ENCODE peak calls at places on chromosomes 5 and 9, in five cellular contexts. D, Q, T, P and I are unnamed samples.

GRCh38 chr9:69671904-69672827 is at the start of gene APBA1:
- DNase-seq in D (no peak), P (no peak), T (peak; percentile 80), Q (peak; percentile 74), I (peak; percentile 72)

GRCh38 chr5:13278148-13278547 is 666.3 kb downstream of the DNAH5 start:
- DNase-seq in T (no peak), P (no peak), Q (peak; percentile 6), D (no peak), I (no peak)

GRCh38 chr5:163658702-163659567 is 153.5 kb downstream of the MAT2B start:
- DNase-seq in P (no peak), D (no peak), T (no peak), Q (no peak), I (peak; percentile 35)

GRCh38 chr5:89421035-89421434 is 538.1 kb upstream of the MEF2C start:
- DNase-seq in T (no peak), Q (peak; percentile 53), P (no peak), D (no peak), I (peak; percentile 10)

GRCh38 chr5:174428895-174429294 is 295.5 kb upstream of the MSX2 start:
- DNase-seq in P (no peak), D (peak; percentile 75), T (no peak), Q (no peak), I (no peak)

GRCh38 chr5:85077581-85077980 is 692.9 kb upstream of the EDIL3 start:
- DNase-seq in P (no peak), T (no peak), Q (no peak), D (no peak), I (no peak)

GRCh38 chr5:147055850-147056523 is 177.4 kb upstream of the PPP2R2B start:
- DNase-seq in D (no peak), Q (no peak), P (no peak), T (peak; percentile 66), I (no peak)

GRCh38 chr9:110620726-110621125 is 41.2 kb upstream of the SVEP1 start:
- DNase-seq in P (no peak), Q (no peak), T (no peak), D (no peak), I (no peak)

GRCh38 chr9:4260661-4261060 is 39.2 kb downstream of the GLIS3 start:
- DNase-seq in Q (no peak), P (no peak), T (no peak), D (no peak), I (no peak)

GRCh38 chr5:79612667-79613190 is 488 bp downstream of the TENT2 start:
- DNase-seq in P (no peak), Q (peak; percentile 78), D (no peak), T (no peak), I (no peak)

GRCh38 chr9:12818431-12819000 is 43.7 kb downstream of the LURAP1L start:
- DNase-seq in D (no peak), Q (peak; percentile 62), P (no peak), T (peak; percentile 59), I (no peak)

GRCh38 chr5:98735806-98736507 is 37.5 kb upstream of the RGMB start:
- DNase-seq in T (no peak), P (no peak), Q (peak; percentile 70), D (no peak), I (no peak)

GRCh38 chr5:124232517-124232916 is 513.9 kb downstream of the ZNF608 start:
- DNase-seq in T (no peak), P (no peak), D (no peak), Q (no peak), I (no peak)

GRCh38 chr5:141742866-141743651 is 61.0 kb upstream of the ARAP3 start:
- DNase-seq in D (no peak), Q (peak; percentile 60), T (peak; percentile 92), P (no peak), I (peak; percentile 49)

GRCh38 chr5:62720036-62720441 is 141.4 kb downstream of the LRRC70 start:
- DNase-seq in Q (peak; percentile 55), P (no peak), D (no peak), T (peak; percentile 85), I (peak; percentile 31)

GRCh38 chr9:99140685-99141314 is 35.9 kb downstream of the TGFBR1 start:
- DNase-seq in P (no peak), D (no peak), Q (peak; percentile 71), T (peak; percentile 80), I (peak; percentile 45)

GRCh38 chr9:710951-711745 is 130.3 kb upstream of the DMRT1 start:
- DNase-seq in Q (no peak), P (no peak), T (no peak), D (no peak), I (no peak)

GRCh38 chr9:102631559-102631958 is 363.6 kb upstream of the CYLC2 start:
- DNase-seq in Q (peak; percentile 10), T (no peak), P (no peak), D (no peak), I (peak; percentile 44)

GRCh38 chr5:43661102-43661501 is 58.1 kb downstream of the NNT start:
- DNase-seq in D (no peak), T (no peak), Q (peak; percentile 71), P (no peak), I (peak; percentile 41)

GRCh38 chr5:149452007-149452664 is 73.0 kb upstream of the IL17B start:
- DNase-seq in D (no peak), T (peak; percentile 83), Q (peak; percentile 43), P (no peak), I (no peak)

GRCh38 chr9:88957526-88957925 is 33.7 kb upstream of the S1PR3 start:
- DNase-seq in D (no peak), P (no peak), Q (no peak), T (peak; percentile 94), I (no peak)

DNA sequence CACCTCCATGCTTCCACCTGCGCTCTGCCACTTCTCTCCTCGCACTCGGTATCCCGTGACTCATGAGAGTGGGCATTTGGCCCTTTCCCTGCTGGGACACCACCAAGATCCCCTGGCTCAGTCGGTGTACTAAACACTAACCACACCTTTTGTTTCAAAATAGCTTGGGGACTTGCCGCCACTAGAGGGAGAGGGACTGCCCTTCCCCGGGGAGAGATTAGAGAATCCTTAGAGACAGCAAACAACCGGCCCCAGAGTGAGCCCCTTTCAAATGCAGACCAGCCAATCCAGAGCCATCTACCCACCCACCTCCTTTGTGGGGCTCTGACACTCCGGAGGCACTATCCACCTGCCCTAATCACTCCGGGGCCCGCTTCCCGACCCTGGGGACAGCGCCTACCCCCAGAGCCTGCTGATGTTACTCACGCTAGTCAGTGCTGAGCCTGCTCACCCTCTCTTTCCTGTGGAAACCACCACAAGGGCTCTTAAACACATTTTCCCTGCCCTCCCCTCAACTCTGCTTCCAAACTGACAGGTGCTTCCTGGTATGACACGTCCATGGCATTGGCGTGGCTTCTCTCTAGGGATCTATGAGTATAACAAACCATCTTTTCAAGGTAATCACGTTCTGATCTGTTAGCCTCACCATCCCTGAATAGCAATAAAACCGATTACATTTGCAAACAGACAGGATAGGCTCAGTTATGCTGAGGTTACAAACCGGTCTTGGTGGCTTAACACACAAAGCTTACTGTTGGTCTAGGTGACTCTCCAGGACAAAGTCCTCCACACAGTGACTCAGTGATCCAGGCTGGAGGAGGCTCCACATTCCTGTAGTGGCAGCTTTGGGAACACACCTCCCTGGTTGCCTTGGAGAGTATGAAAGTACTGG is 180.1 kb upstream of the MVB12B start:
- DNase-seq in D (peak; percentile 85), T (peak; percentile 92), P (no peak), Q (peak; percentile 11), I (peak; percentile 96)
- H3K4me1 ChIP-seq in D (peaks cover 19% of the 10 kb centered on the region), T (no peaks in the 10 kb centered on the region), P (no peaks in the 10 kb centered on the region), Q (no peaks in the 10 kb centered on the region), I (peaks cover 25% of the 10 kb centered on the region)

GRCh38 chr9:84397822-84398221 is 57.3 kb upstream of the SLC28A3 start:
- DNase-seq in Q (peak; percentile 85), T (no peak), P (no peak), D (no peak), I (no peak)

GRCh38 chr9:84397151-84397728 is 56.7 kb upstream of the SLC28A3 start:
- DNase-seq in P (no peak), D (no peak), Q (peak; percentile 82), T (peak; percentile 91), I (peak; percentile 54)

GRCh38 chr9:84387821-84388220 is 47.3 kb upstream of the SLC28A3 start:
- DNase-seq in T (no peak), D (no peak), Q (no peak), P (no peak), I (no peak)

GRCh38 chr9:84394036-84394435 is 53.5 kb upstream of the SLC28A3 start:
- DNase-seq in T (no peak), D (no peak), P (no peak), Q (no peak), I (no peak)

DNA sequence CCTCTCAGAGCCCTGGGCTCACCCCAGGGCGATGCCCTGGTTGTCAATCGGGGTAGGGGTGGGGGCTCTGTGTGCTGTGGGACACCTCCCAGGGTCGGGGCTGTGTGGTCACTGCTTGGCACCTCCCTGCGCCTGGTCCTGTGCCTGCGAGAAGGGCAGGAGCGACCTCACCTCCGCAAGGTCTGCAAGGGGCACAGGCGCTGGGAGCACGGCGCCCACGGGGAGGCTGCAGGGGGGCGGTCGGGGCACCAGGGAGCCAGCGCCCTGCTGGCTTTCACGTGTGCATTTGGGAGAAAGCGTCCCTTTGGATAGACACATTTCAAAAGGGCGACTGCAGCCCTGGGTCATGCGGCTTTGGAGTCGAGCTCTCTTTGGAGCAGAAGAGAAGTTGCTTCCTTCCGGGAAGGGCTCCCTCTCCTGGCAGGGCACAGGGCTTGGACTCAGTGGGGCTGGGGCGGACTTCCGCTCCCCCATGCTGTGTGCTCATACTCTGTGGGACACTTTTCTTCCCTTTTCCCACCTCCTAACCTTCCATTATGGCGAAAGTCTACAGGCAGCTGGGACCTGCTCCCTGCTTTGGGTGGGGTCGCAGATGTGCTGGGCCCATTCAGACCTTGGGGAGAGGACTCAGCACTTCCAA is 52.8 kb upstream of the SLC28A3 start:
- DNase-seq in T (no peak), P (no peak), Q (no peak), D (no peak), I (peak; percentile 6)
- H3K4me3 ChIP-seq in T (no peak overlapping the region), P (no peak overlapping the region), Q (no peak overlapping the region), D (no peak overlapping the region), I (no peak overlapping the region)

GRCh38 chr9:19409406-19410194 is 791 bp downstream of the ACER2 start:
- DNase-seq in D (no peak), P (peak; percentile 6), T (peak; percentile 79), Q (peak; percentile 18), I (no peak)
- H3K27ac ChIP-seq in D (peak overlapping the region; percentile 90), P (peak overlapping the region; percentile 80), T (peak overlapping the region; percentile 90), Q (no peak overlapping the region), I (no peak overlapping the region)

GRCh38 chr9:127107344-127108181 is 14.9 kb downstream of the ANGPTL2 start:
- DNase-seq in Q (no peak), P (no peak), D (no peak), T (no peak), I (no peak)
- H3K4me1 ChIP-seq in Q (no peaks in the 10 kb centered on the region), P (no peaks in the 10 kb centered on the region), D (peaks cover 66% of the 10 kb centered on the region), T (peaks cover 19% of the 10 kb centered on the region), I (peaks cover 2% of the 10 kb centered on the region)

GRCh38 chr5:173282916-173283315 is 45.3 kb downstream of the STC2 start:
- DNase-seq in P (no peak), T (no peak), D (no peak), Q (no peak), I (no peak)
- H3K4me3 ChIP-seq in P (no peak overlapping the region), T (no peak overlapping the region), D (no peak overlapping the region), Q (no peak overlapping the region), I (peak overlapping the region; percentile 56)

DNA sequence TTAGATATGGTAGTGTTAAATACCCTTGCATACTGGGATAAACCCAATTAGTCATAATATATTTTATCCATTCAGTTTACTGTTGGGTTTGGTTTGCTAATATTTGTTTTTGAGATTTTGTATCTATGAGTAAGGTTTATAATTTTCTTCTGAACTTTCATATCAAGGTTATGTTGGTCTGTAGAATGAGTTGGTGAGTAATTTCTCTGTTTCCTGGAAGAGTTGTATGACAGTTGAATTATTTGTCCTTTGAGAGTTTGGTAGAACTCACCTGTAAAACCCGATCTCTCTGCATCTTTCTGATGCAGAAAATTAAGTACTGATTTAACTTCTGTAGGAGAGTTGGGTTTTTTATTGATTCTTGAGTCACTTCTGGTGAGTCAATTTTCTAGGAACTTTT is 20.4 kb downstream of the DDX4 start:
- DNase-seq in P (no peak), T (no peak), D (no peak), Q (no peak), I (no peak)
- H3K27ac ChIP-seq in P (no peak overlapping the region), T (no peak overlapping the region), D (no peak overlapping the region), Q (no peak overlapping the region), I (no peak overlapping the region)

GRCh38 chr9:129237195-129237611 is 59.1 kb upstream of the IER5L start:
- DNase-seq in T (no peak), P (no peak), D (no peak), Q (peak; percentile 76), I (no peak)
- H3K4me1 ChIP-seq in T (no peaks in the 10 kb centered on the region), P (peaks cover 3% of the 10 kb centered on the region), D (peaks cover 13% of the 10 kb centered on the region), Q (peaks cover 10% of the 10 kb centered on the region), I (peaks cover 2% of the 10 kb centered on the region)